ENCODE peak calls at places on chromosomes 4 and X, in eight cellular contexts. F, X, Q, B, A, O, Z and W are unnamed samples.

GRCh38 chrX:24718771-24719170 is 25.1 kb downstream of the POLA1 start:
- DNase-seq in F (no peak), Q (no peak), Z (no peak), O (no peak), X (no peak), B (no peak), A (no peak), W (no peak)

GRCh38 chr4:99179178-99179577 is 35.1 kb upstream of the ADH4 start:
- DNase-seq in Z (no peak), F (no peak), B (no peak), A (no peak), O (no peak), X (no peak), Q (no peak), W (no peak)

GRCh38 chr4:15004701-15005301 is 2.5 kb downstream of the CPEB2 start:
- DNase-seq in F (peak), Q (peak), O (peak), Z (no peak), A (peak), X (peak), B (peak), W (peak)

GRCh38 chr4:101282076-101282844 is 65.1 kb downstream of the PPP3CA start:
- DNase-seq in Q (no peak), O (no peak), Z (no peak), B (no peak), X (no peak), F (no peak), A (no peak), W (no peak)

GRCh38 chr4:146155152-146155724 is 20.3 kb upstream of the LSM6 start:
- DNase-seq in A (no peak), F (no peak), Z (no peak), B (no peak), O (no peak), X (no peak), Q (no peak), W (no peak)

GRCh38 chr4:27003602-27004238 is 143.1 kb downstream of the STIM2 start:
- DNase-seq in Q (no peak), F (no peak), Z (no peak), X (peak), B (no peak), A (peak), O (no peak), W (no peak)

GRCh38 chrX:84729809-84730208 is 227.6 kb upstream of the HDX start:
- DNase-seq in Q (no peak), A (peak), Z (no peak), F (no peak), O (peak), X (no peak), B (no peak), W (no peak)

GRCh38 chr4:144591401-144591800 is 54.6 kb upstream of the HHIP start:
- DNase-seq in B (no peak), O (no peak), X (no peak), A (no peak), Q (no peak), F (no peak), Z (no peak), W (no peak)

GRCh38 chrX:153770606-153771175 is 6.6 kb downstream of the PLXNB3 start:
- DNase-seq in Q (no peak), F (no peak), X (no peak), Z (no peak), B (no peak), O (no peak), A (no peak), W (no peak)

GRCh38 chr4:3376266-3376665 is 65.5 kb upstream of the HGFAC start:
- DNase-seq in O (no peak), Q (no peak), A (no peak), B (no peak), X (no peak), F (no peak), Z (no peak), W (no peak)

GRCh38 chrX:50903387-50904027 is 7.0 kb upstream of the BMP15 start:
- DNase-seq in Q (no peak), Z (no peak), F (peak), O (no peak), X (peak), B (no peak), A (peak), W (peak)

GRCh38 chr4:122588453-122589238 is 32.2 kb downstream of the IL21 start:
- DNase-seq in O (no peak), Z (no peak), B (no peak), F (no peak), X (no peak), A (no peak), Q (no peak), W (no peak)

GRCh38 chrX:20727447-20727846 is 460.7 kb upstream of the RPS6KA3 start:
- DNase-seq in Z (no peak), Q (no peak), A (no peak), B (no peak), F (no peak), O (no peak), X (no peak), W (no peak)

GRCh38 chrX:96834137-96834536 is 49.6 kb upstream of the RPA4 start:
- DNase-seq in Z (no peak), X (no peak), O (no peak), A (no peak), B (no peak), Q (no peak), F (no peak), W (no peak)

DNA sequence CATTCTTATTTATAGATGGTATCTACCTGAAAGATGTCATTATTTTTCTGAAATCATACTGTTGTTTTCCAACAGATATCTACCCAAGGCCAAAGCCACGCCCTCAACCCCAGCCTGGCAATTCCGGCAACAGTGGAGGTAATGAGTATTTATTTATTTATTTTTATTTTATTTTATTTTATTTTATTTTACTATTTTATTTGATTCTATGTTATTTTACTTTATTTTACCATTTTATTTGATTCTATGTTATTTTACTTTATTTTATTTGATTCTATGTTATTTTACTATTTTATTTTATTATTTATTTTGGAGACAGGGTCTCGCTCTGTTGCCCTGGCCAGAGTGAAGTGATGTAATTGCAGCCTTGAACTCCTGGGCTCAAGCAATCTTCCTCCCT is 37.7 kb downstream of the XG start:
- DNase-seq in Q (no peak), A (no peak), Z (no peak), B (no peak), F (no peak), X (no peak), O (no peak), W (no peak)
- H3K27ac ChIP-seq in Q (no peak), A (no peak), Z (no peak), B (no peak), F (no peak), X (no peak), O (no peak), W (no peak)

GRCh38 chr4:23888421-23889319 is 1.2 kb downstream of the PPARGC1A start:
- DNase-seq in Z (no peak), F (no peak), X (no peak), A (no peak), Q (no peak), O (no peak), B (no peak), W (no peak)

GRCh38 chr4:23889368-23889767 is 479 bp downstream of the PPARGC1A start:
- DNase-seq in Z (no peak), O (no peak), A (no peak), F (no peak), X (no peak), B (no peak), Q (no peak), W (no peak)

GRCh38 chr4:23885943-23886590 is 3.8 kb downstream of the PPARGC1A start:
- DNase-seq in A (no peak), B (no peak), X (no peak), F (no peak), Z (no peak), O (no peak), Q (no peak), W (no peak)

GRCh38 chr4:23887989-23888388 is 1.9 kb downstream of the PPARGC1A start:
- DNase-seq in O (no peak), F (no peak), A (no peak), Z (no peak), X (no peak), B (no peak), Q (no peak), W (no peak)

GRCh38 chr4:23887173-23887572 is 2.7 kb downstream of the PPARGC1A start:
- DNase-seq in F (no peak), X (no peak), Q (no peak), A (no peak), B (no peak), Z (no peak), O (no peak), W (no peak)
- H3K27ac ChIP-seq in F (no peak), X (no peak), Q (no peak), A (no peak), B (peak), Z (no peak), O (peak), W (no peak)

GRCh38 chr4:55757356-55758024 is 62.1 kb upstream of the EXOC1L start:
- DNase-seq in X (no peak), Q (no peak), Z (no peak), A (no peak), B (no peak), F (no peak), O (no peak), W (no peak)

GRCh38 chr4:55758570-55758969 is 61.0 kb upstream of the EXOC1L start:
- DNase-seq in B (no peak), Z (no peak), X (no peak), Q (no peak), F (no peak), A (no peak), O (no peak), W (no peak)

GRCh38 chr4:55754754-55755350 is 64.7 kb upstream of the EXOC1L start:
- DNase-seq in X (no peak), Q (no peak), F (peak), Z (no peak), O (no peak), B (no peak), A (no peak), W (no peak)

GRCh38 chr4:55756208-55756607 is 63.4 kb upstream of the EXOC1L start:
- DNase-seq in B (no peak), Z (no peak), X (no peak), F (no peak), Q (no peak), A (no peak), O (no peak), W (no peak)

DNA sequence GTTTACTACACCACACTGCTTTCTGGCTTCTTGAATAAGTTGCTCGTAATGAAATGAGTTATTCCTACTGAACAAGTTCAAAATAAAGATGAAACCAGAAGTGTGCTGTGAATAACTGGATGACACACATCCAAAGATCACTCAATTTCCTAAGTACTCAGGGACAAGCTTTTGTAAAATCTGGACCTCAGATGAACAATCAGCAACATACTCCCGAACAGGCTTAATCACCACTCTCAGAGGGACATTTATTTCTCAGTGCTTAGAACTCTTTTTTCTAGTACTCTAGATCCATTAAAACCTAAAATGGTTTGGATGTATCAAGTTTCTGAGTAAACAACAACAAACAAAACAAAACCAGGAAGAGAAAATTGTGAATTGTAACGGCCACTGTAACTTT is 61.5 kb upstream of the EXOC1L start:
- DNase-seq in B (no peak), A (no peak), Q (no peak), F (no peak), X (no peak), O (no peak), Z (no peak), W (no peak)
- H3K27ac ChIP-seq in B (no peak), A (no peak), Q (no peak), F (no peak), X (no peak), O (no peak), Z (no peak), W (no peak)

DNA sequence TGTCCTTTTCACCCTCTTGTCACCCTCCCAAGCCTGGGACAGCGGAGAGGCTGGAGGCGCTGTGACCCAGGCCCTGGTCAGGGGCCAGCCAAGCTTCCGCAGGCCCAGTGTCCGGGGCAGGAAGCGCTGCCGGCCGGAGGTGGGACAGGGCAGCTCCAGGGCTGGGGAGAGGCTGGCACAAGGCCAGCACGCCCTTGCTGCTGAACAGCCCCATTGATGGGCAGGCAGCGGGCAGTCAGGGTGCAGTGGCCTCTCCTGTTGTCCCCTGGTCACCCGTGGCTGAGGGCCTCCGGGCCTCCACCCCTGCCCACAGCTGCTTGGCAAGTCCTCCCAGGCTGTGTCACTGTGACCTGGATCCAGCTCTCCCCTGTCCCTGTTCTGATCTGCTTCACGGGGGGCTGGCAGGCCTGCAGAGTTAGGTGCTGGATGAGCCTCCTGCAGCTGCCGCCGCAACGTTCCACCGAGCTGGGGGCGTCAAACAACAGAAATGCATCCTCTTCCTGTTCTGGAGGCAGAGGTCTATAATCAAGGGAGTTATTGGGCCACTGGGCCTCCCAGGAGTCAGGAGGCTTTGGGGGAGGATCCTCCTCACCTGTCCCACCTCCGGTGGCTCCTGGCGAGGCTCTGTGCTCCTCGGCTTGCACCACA is 107.9 kb downstream of the PSAPL1 start:
- DNase-seq in Z (no peak), F (no peak), Q (peak), B (no peak), X (no peak), O (peak), A (no peak), W (no peak)
- H3K27ac ChIP-seq in Z (no peak), F (no peak), Q (peak), B (no peak), X (no peak), O (no peak), A (no peak), W (peak)

GRCh38 chrX:37785569-37785968 is 5.7 kb downstream of the CYBB start:
- DNase-seq in O (no peak), X (no peak), Q (no peak), A (no peak), F (peak), B (no peak), Z (no peak), W (no peak)

GRCh38 chrX:37776987-37777325 is 2.9 kb upstream of the CYBB start:
- DNase-seq in Z (no peak), F (no peak), Q (no peak), A (no peak), O (no peak), B (no peak), X (no peak), W (no peak)

GRCh38 chrX:37783284-37783683 is 3.4 kb downstream of the CYBB start:
- DNase-seq in Z (no peak), F (no peak), Q (no peak), O (no peak), X (no peak), B (no peak), A (no peak), W (peak)

GRCh38 chrX:37779857-37780256 is at the start of gene CYBB:
- DNase-seq in X (no peak), F (no peak), B (no peak), O (no peak), Z (no peak), Q (no peak), A (peak), W (no peak)

DNA sequence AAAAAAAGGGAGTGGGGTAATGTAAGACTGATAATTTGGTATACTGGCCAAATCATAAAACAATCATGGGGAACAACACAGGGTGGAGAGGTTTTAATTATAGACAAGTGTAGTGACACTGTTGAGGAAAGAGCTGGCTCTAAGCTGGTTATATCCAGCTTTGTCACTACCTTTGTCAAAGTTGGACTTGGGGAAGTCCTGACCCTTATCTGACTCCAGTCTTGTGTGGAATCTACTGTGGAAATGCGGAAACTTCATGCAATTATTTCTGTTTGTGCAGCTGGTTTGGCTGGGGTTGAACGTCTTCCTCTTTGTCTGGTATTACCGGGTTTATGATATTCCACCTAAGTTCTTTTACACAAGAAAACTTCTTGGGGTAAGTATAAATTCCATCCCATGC is 1.9 kb downstream of the CYBB start:
- DNase-seq in A (no peak), O (no peak), X (no peak), Q (no peak), F (no peak), B (no peak), Z (no peak), W (no peak)
- H3K27ac ChIP-seq in A (peak), O (no peak), X (no peak), Q (no peak), F (no peak), B (no peak), Z (no peak), W (no peak)

DNA sequence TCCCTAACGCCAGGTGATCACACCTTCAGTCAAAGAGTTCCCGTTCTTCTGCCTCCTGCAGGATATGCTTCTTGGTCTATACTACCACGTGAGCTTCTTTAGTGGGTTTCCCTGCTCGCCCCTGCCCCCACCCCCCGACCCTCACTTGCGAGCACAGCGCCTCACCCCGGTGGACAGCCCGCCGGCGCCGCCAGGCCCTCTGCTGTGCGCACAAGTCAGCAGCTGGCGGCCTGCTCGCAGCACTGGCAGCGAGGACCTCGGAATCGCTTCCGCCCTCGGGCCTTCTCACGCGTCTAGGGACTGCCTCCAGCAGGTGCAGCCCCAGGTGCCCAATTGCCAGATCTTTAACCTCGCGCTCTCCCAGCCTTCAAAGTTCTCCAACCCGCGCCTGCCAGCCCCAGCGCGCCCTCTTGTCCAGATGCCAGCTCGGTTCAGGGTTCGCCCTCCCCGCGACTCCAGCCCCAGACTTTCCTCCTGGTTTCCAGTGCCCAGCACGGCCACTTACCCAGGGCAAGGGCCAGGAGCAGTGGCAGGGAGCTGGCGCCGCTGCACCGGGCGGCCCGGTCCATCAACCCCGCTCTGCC is 474 bp downstream of the BTC start:
- DNase-seq in B (no peak), X (no peak), A (no peak), Q (peak), Z (no peak), F (peak), O (peak), W (peak)
- H3K27ac ChIP-seq in B (no peak), X (no peak), A (no peak), Q (peak), Z (no peak), F (peak), O (peak), W (no peak)

DNA sequence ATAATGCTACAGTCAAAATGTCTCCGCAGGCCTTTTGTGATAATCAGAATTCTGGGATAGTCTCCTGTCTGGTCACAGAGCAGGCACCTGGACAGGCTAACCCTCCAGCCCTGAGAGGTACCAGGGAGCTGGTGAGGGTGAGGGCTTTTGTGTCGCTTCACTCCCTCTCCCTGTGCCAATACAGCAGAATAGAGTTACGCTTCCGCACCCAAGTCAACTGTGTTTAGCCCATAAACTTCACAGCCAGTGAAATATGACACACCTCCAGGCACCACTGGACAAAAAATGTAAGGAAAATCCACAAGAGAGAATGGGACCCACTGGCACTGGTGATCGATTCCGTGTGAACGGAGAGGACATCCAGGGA is 1.3 kb downstream of the GAK start:
- DNase-seq in X (no peak), A (no peak), O (peak), B (no peak), Q (peak), F (no peak), Z (no peak), W (no peak)
- H3K27ac ChIP-seq in X (no peak), A (no peak), O (peak), B (no peak), Q (no peak), F (peak), Z (peak), W (no peak)